ENCODE peak calls at places on chromosomes 1 and 21, in ten cellular contexts. One of them, this sample, is unnamed.
A peak's percentile ranks its signal among the peaks of the same experiment; 100 is the strongest.

GRCh38 chr1:168509204-168509603 is 34.6 kb downstream of the XCL2 start:
- DNase-seq in A673: no peak
- DNase-seq in fibroblast of lung: no peak
- DNase-seq in IMR-90: no peak
- DNase-seq in uterus: no peak
- DNase-seq in mesendoderm: no peak
- DNase-seq in DND-41: no peak
- DNase-seq in tibial nerve: no peak
- DNase-seq in cardiac muscle cell: no peak
- DNase-seq in BE2C: no peak
- DNase-seq in this sample: no peak

GRCh38 chr21:40053007-40053406 is 185.8 kb downstream of the PCP4 start:
- DNase-seq in DND-41: no peak
- DNase-seq in cardiac muscle cell: no peak
- DNase-seq in BE2C: no peak
- DNase-seq in mesendoderm: no peak
- DNase-seq in fibroblast of lung: peak; percentile 28
- DNase-seq in tibial nerve: peak; percentile 26
- DNase-seq in uterus: peak; percentile 73
- DNase-seq in IMR-90: no peak
- DNase-seq in A673: no peak
- DNase-seq in this sample: no peak

GRCh38 chr1:89087241-89087640 is 22.2 kb upstream of the GBP1 start:
- DNase-seq in cardiac muscle cell: peak; percentile 3
- DNase-seq in mesendoderm: peak; percentile 6
- DNase-seq in BE2C: no peak
- DNase-seq in fibroblast of lung: no peak
- DNase-seq in DND-41: no peak
- DNase-seq in tibial nerve: no peak
- DNase-seq in A673: peak; percentile 12
- DNase-seq in IMR-90: no peak
- DNase-seq in uterus: no peak
- DNase-seq in this sample: no peak

GRCh38 chr1:54888080-54888733 is 1.2 kb upstream of the DHCR24 start:
- DNase-seq in IMR-90: no peak
- DNase-seq in DND-41: no peak
- DNase-seq in cardiac muscle cell: no peak
- DNase-seq in A673: no peak
- DNase-seq in uterus: no peak
- DNase-seq in tibial nerve: no peak
- DNase-seq in mesendoderm: peak; percentile 61
- DNase-seq in BE2C: no peak
- DNase-seq in fibroblast of lung: no peak
- DNase-seq in this sample: no peak

GRCh38 chr1:22238356-22239224 is 95.7 kb upstream of the WNT4 start:
- DNase-seq in A673: no peak
- DNase-seq in BE2C: no peak
- DNase-seq in DND-41: no peak
- DNase-seq in fibroblast of lung: no peak
- DNase-seq in IMR-90: no peak
- DNase-seq in uterus: no peak
- DNase-seq in tibial nerve: no peak
- DNase-seq in cardiac muscle cell: no peak
- DNase-seq in mesendoderm: no peak
- DNase-seq in this sample: no peak

GRCh38 chr1:192657760-192658159 is 21.8 kb downstream of the RGS13 start:
- DNase-seq in mesendoderm: no peak
- DNase-seq in cardiac muscle cell: no peak
- DNase-seq in uterus: no peak
- DNase-seq in DND-41: no peak
- DNase-seq in fibroblast of lung: no peak
- DNase-seq in IMR-90: no peak
- DNase-seq in BE2C: peak; percentile 46
- DNase-seq in A673: no peak
- DNase-seq in tibial nerve: no peak
- DNase-seq in this sample: no peak

GRCh38 chr1:193537266-193538003 is 351.0 kb upstream of the B3GALT2 start:
- DNase-seq in BE2C: no peak
- DNase-seq in A673: no peak
- DNase-seq in mesendoderm: no peak
- DNase-seq in tibial nerve: no peak
- DNase-seq in uterus: no peak
- DNase-seq in cardiac muscle cell: no peak
- DNase-seq in DND-41: no peak
- DNase-seq in IMR-90: no peak
- DNase-seq in fibroblast of lung: no peak
- DNase-seq in this sample: no peak

GRCh38 chr1:154912755-154913154 is 23.8 kb downstream of the PMVK start:
- DNase-seq in cardiac muscle cell: peak; percentile 66
- DNase-seq in BE2C: no peak
- DNase-seq in mesendoderm: no peak
- DNase-seq in uterus: no peak
- DNase-seq in IMR-90: no peak
- DNase-seq in fibroblast of lung: no peak
- DNase-seq in DND-41: no peak
- DNase-seq in tibial nerve: no peak
- DNase-seq in A673: no peak
- DNase-seq in this sample: no peak

GRCh38 chr1:153572569-153573015 is 6.9 kb upstream of the S100A2 start:
- DNase-seq in cardiac muscle cell: peak; percentile 72
- DNase-seq in DND-41: peak; percentile 28
- DNase-seq in BE2C: peak; percentile 79
- DNase-seq in IMR-90: peak; percentile 82
- DNase-seq in mesendoderm: peak; percentile 81
- DNase-seq in fibroblast of lung: peak; percentile 78
- DNase-seq in A673: peak; percentile 56
- DNase-seq in tibial nerve: peak; percentile 73
- DNase-seq in uterus: peak; percentile 82
- DNase-seq in this sample: peak; percentile 86

GRCh38 chr1:241639653-241640148 is 468 bp downstream of the CHML start:
- DNase-seq in uterus: peak; percentile 26
- DNase-seq in tibial nerve: no peak
- DNase-seq in mesendoderm: peak; percentile 76
- DNase-seq in cardiac muscle cell: peak; percentile 27
- DNase-seq in fibroblast of lung: peak; percentile 41
- DNase-seq in A673: no peak
- DNase-seq in DND-41: peak; percentile 47
- DNase-seq in IMR-90: no peak
- DNase-seq in BE2C: peak; percentile 34
- DNase-seq in this sample: no peak

GRCh38 chr1:201624741-201625646 is 86.1 kb downstream of the NAV1 start:
- DNase-seq in cardiac muscle cell: no peak
- DNase-seq in DND-41: no peak
- DNase-seq in mesendoderm: no peak
- DNase-seq in A673: no peak
- DNase-seq in IMR-90: peak; percentile 98
- DNase-seq in fibroblast of lung: peak; percentile 100
- DNase-seq in tibial nerve: no peak
- DNase-seq in BE2C: no peak
- DNase-seq in uterus: peak; percentile 42
- DNase-seq in this sample: no peak

GRCh38 chr1:71252900-71253299 is 172.1 kb upstream of the ZRANB2 start:
- DNase-seq in cardiac muscle cell: no peak
- DNase-seq in tibial nerve: no peak
- DNase-seq in uterus: no peak
- DNase-seq in IMR-90: no peak
- DNase-seq in BE2C: no peak
- DNase-seq in mesendoderm: no peak
- DNase-seq in DND-41: no peak
- DNase-seq in A673: no peak
- DNase-seq in fibroblast of lung: no peak
- DNase-seq in this sample: no peak

GRCh38 chr1:45802343-45803298 is 791 bp upstream of the MAST2 start:
- DNase-seq in mesendoderm: peak; percentile 97
- DNase-seq in tibial nerve: peak; percentile 47
- DNase-seq in uterus: peak; percentile 92
- DNase-seq in fibroblast of lung: peak; percentile 98
- DNase-seq in BE2C: peak; percentile 75
- DNase-seq in cardiac muscle cell: peak; percentile 28
- DNase-seq in IMR-90: peak; percentile 99
- DNase-seq in A673: peak; percentile 11
- DNase-seq in DND-41: no peak
- DNase-seq in this sample: peak; percentile 75

GRCh38 chr1:97192872-97193572 is 471.4 kb downstream of the PTBP2 start:
- DNase-seq in IMR-90: peak; percentile 99
- DNase-seq in fibroblast of lung: peak; percentile 98
- DNase-seq in A673: no peak
- DNase-seq in tibial nerve: no peak
- DNase-seq in DND-41: no peak
- DNase-seq in uterus: no peak
- DNase-seq in BE2C: no peak
- DNase-seq in mesendoderm: peak; percentile 9
- DNase-seq in cardiac muscle cell: no peak
- DNase-seq in this sample: no peak

GRCh38 chr1:228084325-228084724 is 1.8 kb downstream of the ARF1 start:
- DNase-seq in fibroblast of lung: peak; percentile 59
- DNase-seq in BE2C: no peak
- DNase-seq in mesendoderm: no peak
- DNase-seq in cardiac muscle cell: no peak
- DNase-seq in tibial nerve: no peak
- DNase-seq in A673: no peak
- DNase-seq in IMR-90: peak; percentile 84
- DNase-seq in uterus: no peak
- DNase-seq in DND-41: no peak
- DNase-seq in this sample: no peak

GRCh38 chr1:245464290-245464689 is 309.5 kb downstream of the KIF26B start:
- DNase-seq in cardiac muscle cell: no peak
- DNase-seq in mesendoderm: no peak
- DNase-seq in A673: no peak
- DNase-seq in IMR-90: no peak
- DNase-seq in tibial nerve: no peak
- DNase-seq in uterus: no peak
- DNase-seq in BE2C: no peak
- DNase-seq in DND-41: no peak
- DNase-seq in fibroblast of lung: no peak
- DNase-seq in this sample: no peak

GRCh38 chr1:42736152-42736551 is 3.9 kb downstream of the CLDN19 start:
- DNase-seq in tibial nerve: no peak
- DNase-seq in fibroblast of lung: no peak
- DNase-seq in DND-41: no peak
- DNase-seq in uterus: no peak
- DNase-seq in cardiac muscle cell: no peak
- DNase-seq in mesendoderm: peak; percentile 73
- DNase-seq in BE2C: peak; percentile 20
- DNase-seq in A673: no peak
- DNase-seq in IMR-90: no peak
- DNase-seq in this sample: peak; percentile 54

GRCh38 chr1:228004887-228005462 is 1.8 kb upstream of the WNT3A start:
- DNase-seq in uterus: peak; percentile 5
- DNase-seq in BE2C: no peak
- DNase-seq in DND-41: no peak
- DNase-seq in A673: no peak
- DNase-seq in IMR-90: no peak
- DNase-seq in cardiac muscle cell: no peak
- DNase-seq in fibroblast of lung: no peak
- DNase-seq in tibial nerve: no peak
- DNase-seq in mesendoderm: peak; percentile 23
- DNase-seq in this sample: no peak

DNA sequence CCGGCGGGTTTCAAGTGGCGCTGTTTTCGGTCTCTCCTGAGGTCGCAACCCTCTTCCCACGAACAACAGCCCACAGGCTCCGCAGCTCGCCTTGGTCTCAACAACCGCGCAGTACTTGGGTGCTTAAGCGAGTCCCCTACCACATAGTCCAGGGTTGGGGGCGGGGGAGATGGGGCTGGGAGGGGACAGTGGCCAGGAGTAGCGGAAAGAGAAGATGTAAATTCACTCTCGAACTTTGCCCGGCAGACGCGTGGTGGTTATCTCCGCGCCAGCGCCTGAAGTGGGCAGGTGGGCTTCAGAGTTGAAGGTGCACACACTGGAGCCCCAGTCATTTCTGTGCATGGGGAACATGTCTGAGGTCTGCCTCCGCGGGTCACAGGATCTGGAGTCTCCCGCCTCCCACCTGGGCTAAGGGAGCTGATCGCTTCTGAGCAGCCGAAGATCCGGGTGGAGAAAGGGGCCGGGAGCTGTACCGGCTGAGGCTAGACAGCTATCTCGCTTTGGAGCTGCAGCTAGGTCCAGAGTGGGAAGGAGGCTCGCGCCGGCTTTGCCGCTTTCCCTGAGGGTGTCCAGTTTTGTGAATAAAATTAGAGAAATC is 4.3 kb upstream of the FOXD2 start:
- DNase-seq in A673: no peak
- DNase-seq in IMR-90: no peak
- DNase-seq in DND-41: no peak
- DNase-seq in uterus: no peak
- DNase-seq in mesendoderm: no peak
- DNase-seq in fibroblast of lung: no peak
- DNase-seq in cardiac muscle cell: no peak
- DNase-seq in tibial nerve: no peak
- DNase-seq in BE2C: no peak
- DNase-seq in this sample: no peak
- H3K4me3 ChIP-seq in A673: peak overlapping the region; percentile 19
- H3K4me3 ChIP-seq in IMR-90: no peak overlapping the region
- H3K4me3 ChIP-seq in DND-41: no peak overlapping the region
- H3K4me3 ChIP-seq in uterus: no peak overlapping the region
- H3K4me3 ChIP-seq in mesendoderm: no peak overlapping the region
- H3K4me3 ChIP-seq in fibroblast of lung: peak overlapping the region; percentile 36
- H3K4me3 ChIP-seq in cardiac muscle cell: no peak overlapping the region
- H3K4me3 ChIP-seq in tibial nerve: peak overlapping the region; percentile 29
- H3K4me3 ChIP-seq in BE2C: no peak overlapping the region
- H3K4me3 ChIP-seq in this sample: no peak overlapping the region

GRCh38 chr21:38241029-38241740 is 15.6 kb upstream of the KCNJ15 start:
- DNase-seq in tibial nerve: no peak
- DNase-seq in mesendoderm: no peak
- DNase-seq in IMR-90: no peak
- DNase-seq in fibroblast of lung: peak; percentile 80
- DNase-seq in A673: no peak
- DNase-seq in DND-41: no peak
- DNase-seq in uterus: no peak
- DNase-seq in cardiac muscle cell: no peak
- DNase-seq in BE2C: no peak
- DNase-seq in this sample: no peak
- H3K4me1 ChIP-seq in tibial nerve: peaks cover 8% of the 10 kb centered on the region
- H3K4me1 ChIP-seq in mesendoderm: no peaks in the 10 kb centered on the region
- H3K4me1 ChIP-seq in IMR-90: peaks cover 7% of the 10 kb centered on the region
- H3K4me1 ChIP-seq in fibroblast of lung: peaks cover 2% of the 10 kb centered on the region
- H3K4me1 ChIP-seq in A673: no peaks in the 10 kb centered on the region
- H3K4me1 ChIP-seq in DND-41: no peaks in the 10 kb centered on the region
- H3K4me1 ChIP-seq in uterus: no peaks in the 10 kb centered on the region
- H3K4me1 ChIP-seq in cardiac muscle cell: no peaks in the 10 kb centered on the region
- H3K4me1 ChIP-seq in BE2C: no peaks in the 10 kb centered on the region
- H3K4me1 ChIP-seq in this sample: no peaks in the 10 kb centered on the region

GRCh38 chr1:37455516-37455915 is 18.9 kb upstream of the ZC3H12A start:
- DNase-seq in tibial nerve: no peak
- DNase-seq in uterus: no peak
- DNase-seq in cardiac muscle cell: no peak
- DNase-seq in fibroblast of lung: no peak
- DNase-seq in mesendoderm: no peak
- DNase-seq in DND-41: no peak
- DNase-seq in A673: no peak
- DNase-seq in IMR-90: no peak
- DNase-seq in BE2C: no peak
- DNase-seq in this sample: no peak
- H3K4me3 ChIP-seq in tibial nerve: no peak overlapping the region
- H3K4me3 ChIP-seq in uterus: no peak overlapping the region
- H3K4me3 ChIP-seq in cardiac muscle cell: no peak overlapping the region
- H3K4me3 ChIP-seq in fibroblast of lung: no peak overlapping the region
- H3K4me3 ChIP-seq in mesendoderm: no peak overlapping the region
- H3K4me3 ChIP-seq in DND-41: no peak overlapping the region
- H3K4me3 ChIP-seq in A673: no peak overlapping the region
- H3K4me3 ChIP-seq in IMR-90: no peak overlapping the region
- H3K4me3 ChIP-seq in BE2C: no peak overlapping the region
- H3K4me3 ChIP-seq in this sample: no peak overlapping the region

GRCh38 chr1:156708245-156708661 is 2.9 kb upstream of the CRABP2 start:
- DNase-seq in tibial nerve: no peak
- DNase-seq in cardiac muscle cell: no peak
- DNase-seq in A673: no peak
- DNase-seq in DND-41: no peak
- DNase-seq in BE2C: no peak
- DNase-seq in uterus: no peak
- DNase-seq in mesendoderm: peak; percentile 95
- DNase-seq in fibroblast of lung: no peak
- DNase-seq in IMR-90: no peak
- DNase-seq in this sample: no peak
- H3K4me1 ChIP-seq in tibial nerve: peaks cover 94% of the 10 kb centered on the region
- H3K4me1 ChIP-seq in cardiac muscle cell: peaks cover 73% of the 10 kb centered on the region
- H3K4me1 ChIP-seq in A673: peaks cover 31% of the 10 kb centered on the region
- H3K4me1 ChIP-seq in DND-41: peaks cover 24% of the 10 kb centered on the region
- H3K4me1 ChIP-seq in BE2C: peaks cover 70% of the 10 kb centered on the region
- H3K4me1 ChIP-seq in uterus: peaks cover 34% of the 10 kb centered on the region
- H3K4me1 ChIP-seq in mesendoderm: peaks cover 41% of the 10 kb centered on the region
- H3K4me1 ChIP-seq in fibroblast of lung: peaks cover 56% of the 10 kb centered on the region
- H3K4me1 ChIP-seq in IMR-90: peaks cover 52% of the 10 kb centered on the region
- H3K4me1 ChIP-seq in this sample: peaks cover 17% of the 10 kb centered on the region

This sample was measured in Karpas-422.